ENCODE peak calls at places on chromosomes 5 and 9, in five cellular contexts. D is fibroblast of pulmonary artery, Q is lung, Z is lower lobe of right lung, S is ovary. L is an unnamed sample.

GRCh38 chr5:126780165-126780827 is 3.4 kb downstream of the LMNB1 start:
- DNase-seq in Q (no peak), S (peak; percentile 16), D (peak; percentile 84), Z (no peak), L (peak; percentile 44)

GRCh38 chr5:158599132-158599531 is 500.6 kb downstream of the EBF1 start:
- DNase-seq in D (peak; percentile 19), Q (no peak), S (no peak), Z (no peak), L (no peak)

GRCh38 chr5:673140-673836 is 19.9 kb downstream of the TPPP start:
- DNase-seq in S (no peak), Z (peak; percentile 42), D (no peak), Q (no peak), L (peak; percentile 5)

GRCh38 chr5:53972314-53972713 is 338.1 kb downstream of the ARL15 start:
- DNase-seq in S (no peak), Q (no peak), Z (no peak), D (no peak), L (no peak)

GRCh38 chr9:122111413-122112085 is 18.4 kb upstream of the TTLL11 start:
- DNase-seq in Q (no peak), S (no peak), Z (no peak), D (no peak), L (no peak)

GRCh38 chr5:64214152-64214551 is 48.5 kb downstream of the RNF180 start:
- DNase-seq in D (no peak), S (no peak), Z (no peak), Q (no peak), L (no peak)

GRCh38 chr9:86660146-86660545 is 287.2 kb downstream of the GAS1 start:
- DNase-seq in S (no peak), D (peak; percentile 56), Z (no peak), Q (no peak), L (no peak)

GRCh38 chr5:169302491-169303118 is 1.7 kb upstream of the SLIT3 start:
- DNase-seq in Q (peak; percentile 72), D (peak; percentile 90), Z (peak; percentile 65), S (peak; percentile 63), L (peak; percentile 72)

GRCh38 chr5:65462139-65462705 is 19.5 kb downstream of the ADAMTS6 start:
- DNase-seq in S (no peak), D (no peak), Z (no peak), Q (no peak), L (no peak)

GRCh38 chr9:4306066-4306787 is 6.4 kb upstream of the GLIS3 start:
- DNase-seq in Z (no peak), S (no peak), Q (no peak), D (peak; percentile 64), L (peak; percentile 33)

GRCh38 chr5:123937230-123937629 is 425.3 kb downstream of the CSNK1G3 start:
- DNase-seq in Z (no peak), S (no peak), D (peak; percentile 81), Q (no peak), L (peak; percentile 24)

GRCh38 chr5:10726913-10727517 is 34.0 kb downstream of the DAP start:
- DNase-seq in D (no peak), S (no peak), Q (no peak), Z (no peak), L (no peak)

GRCh38 chr5:53035868-53036381 is 46.8 kb downstream of the ITGA2 start:
- DNase-seq in Z (no peak), S (no peak), D (peak; percentile 35), Q (no peak), L (no peak)

GRCh38 chr9:97703437-97704326 is 6.5 kb upstream of the XPA start:
- DNase-seq in D (peak; percentile 83), Q (no peak), Z (no peak), S (no peak), L (peak; percentile 57)

GRCh38 chr9:80555782-80556325 is 984.1 kb downstream of the TLE4 start:
- DNase-seq in Q (no peak), D (peak; percentile 19), S (no peak), Z (no peak), L (no peak)

GRCh38 chr5:140372971-140373487 is 13.0 kb downstream of the SLC4A9 start:
- DNase-seq in Q (peak; percentile 81), D (peak; percentile 89), S (peak; percentile 65), Z (peak; percentile 73), L (peak; percentile 74)

DNA sequence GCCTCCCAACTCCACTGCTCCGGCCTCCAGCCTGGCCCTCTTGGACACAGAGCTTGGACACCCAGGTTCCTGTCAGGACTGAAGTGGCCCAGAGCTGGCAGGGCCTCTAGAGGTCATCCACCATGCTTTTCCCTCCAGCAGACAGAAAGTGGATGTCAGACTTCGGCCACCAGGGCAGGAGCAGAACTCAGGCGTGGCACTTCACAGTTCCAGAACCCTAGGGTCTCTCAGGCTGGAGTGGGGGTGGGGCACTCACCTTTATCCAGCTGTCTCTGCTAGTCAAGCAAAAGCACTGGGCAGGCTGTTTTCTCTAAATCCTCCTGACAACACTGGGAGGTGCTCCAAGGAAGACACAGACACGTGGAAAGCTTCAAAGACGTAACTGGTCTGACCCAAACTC is 35.6 kb upstream of the N4BP3 start:
- DNase-seq in Q (no peak), D (no peak), Z (no peak), S (no peak), L (no peak)
- TF ChIP-seq CTCF in Q (no peak), D (no peak), Z (no peak), S (no peak), L (no peak)

GRCh38 chr5:79901631-79902030 is 89.4 kb downstream of the MTX3 start:
- DNase-seq in D (no peak), Q (no peak), Z (no peak), S (no peak), L (no peak)
- H3K4me3 ChIP-seq in D (no peak overlapping the region), Q (no peak overlapping the region), Z (no peak overlapping the region), S (no peak overlapping the region), L (no peak overlapping the region)

GRCh38 chr9:127360829-127361228 is 36.1 kb upstream of the SLC2A8 start:
- DNase-seq in S (no peak), Z (no peak), D (peak; percentile 47), Q (no peak), L (no peak)

GRCh38 chr9:127361561-127361960 is 35.4 kb upstream of the SLC2A8 start:
- DNase-seq in Z (no peak), S (no peak), Q (no peak), D (no peak), L (no peak)

GRCh38 chr9:127358023-127358535 is 38.9 kb upstream of the SLC2A8 start:
- DNase-seq in S (no peak), D (no peak), Q (no peak), Z (no peak), L (no peak)

GRCh38 chr9:127358770-127359169 is 38.2 kb upstream of the SLC2A8 start:
- DNase-seq in S (no peak), Q (no peak), D (no peak), Z (no peak), L (no peak)

GRCh38 chr9:127360205-127360604 is 36.8 kb upstream of the SLC2A8 start:
- DNase-seq in Q (no peak), D (no peak), S (no peak), Z (no peak), L (no peak)
- TF ChIP-seq CTCF in Q (no peak), D (no peak), S (no peak), Z (peak; percentile 17), L (no peak)

GRCh38 chr9:136051568-136052432 is 43.3 kb downstream of the NACC2 start:
- DNase-seq in Z (peak; percentile 76), S (no peak), D (peak; percentile 91), Q (peak; percentile 75), L (peak; percentile 73)
- H3K4me3 ChIP-seq in Z (peak overlapping the region; percentile 57), S (peak overlapping the region; percentile 53), D (peak overlapping the region; percentile 52), Q (peak overlapping the region; percentile 16), L (peak overlapping the region; percentile 2)

GRCh38 chr5:38607396-38607795 is 51.0 kb upstream of the LIFR start:
- DNase-seq in S (peak; percentile 31), Z (no peak), D (peak; percentile 97), Q (no peak), L (peak; percentile 26)
- TF ChIP-seq CTCF in S (no peak), Z (no peak), D (no peak), Q (no peak), L (no peak)

GRCh38 chr5:147786115-147786514 is 3.6 kb upstream of the JAKMIP2 start:
- DNase-seq in Z (no peak), Q (no peak), S (no peak), D (no peak), L (no peak)

GRCh38 chr5:147784596-147784995 is 2.1 kb upstream of the JAKMIP2 start:
- DNase-seq in Q (no peak), S (no peak), Z (no peak), D (no peak), L (no peak)

GRCh38 chr5:147782053-147783028 is at the start of gene JAKMIP2:
- DNase-seq in D (peak; percentile 8), S (peak; percentile 15), Z (peak; percentile 74), Q (peak; percentile 57), L (peak; percentile 33)

GRCh38 chr5:147780924-147781530 is 1.5 kb downstream of the JAKMIP2 start:
- DNase-seq in Q (no peak), D (no peak), Z (no peak), S (no peak), L (no peak)
- H3K4me3 ChIP-seq in Q (no peak overlapping the region), D (no peak overlapping the region), Z (no peak overlapping the region), S (no peak overlapping the region), L (no peak overlapping the region)

DNA sequence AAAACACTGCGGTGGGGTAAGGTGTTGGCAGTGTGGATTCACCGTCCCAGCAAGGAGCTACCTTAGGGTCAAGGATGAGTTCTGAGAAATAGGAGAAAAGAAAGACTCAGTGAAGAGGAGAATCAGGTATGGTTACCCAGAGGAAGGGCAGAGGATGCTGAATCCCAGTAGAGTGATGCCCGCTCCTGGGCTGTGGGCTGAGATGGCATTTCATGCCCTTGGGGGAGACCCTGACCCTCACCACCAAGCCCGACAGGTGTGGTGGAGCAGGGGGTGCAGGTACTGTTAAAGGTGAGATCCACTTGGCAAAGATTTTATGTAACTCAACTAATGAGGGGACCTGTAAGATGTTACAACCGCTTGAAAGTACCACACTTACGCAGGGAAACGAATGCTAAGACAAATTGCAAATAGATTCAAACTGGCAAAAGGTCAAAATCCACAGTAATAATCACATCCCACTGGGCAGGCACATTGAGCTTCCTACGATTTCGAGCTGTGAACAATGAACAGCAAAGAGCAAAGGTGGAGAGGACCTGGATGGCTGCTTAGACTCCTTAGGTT is 2.1 kb downstream of the RNU6ATAC start:
- DNase-seq in Q (no peak), D (no peak), S (no peak), Z (no peak), L (no peak)
- TF ChIP-seq CTCF in Q (no peak), D (no peak), S (no peak), Z (no peak), L (no peak)

DNA sequence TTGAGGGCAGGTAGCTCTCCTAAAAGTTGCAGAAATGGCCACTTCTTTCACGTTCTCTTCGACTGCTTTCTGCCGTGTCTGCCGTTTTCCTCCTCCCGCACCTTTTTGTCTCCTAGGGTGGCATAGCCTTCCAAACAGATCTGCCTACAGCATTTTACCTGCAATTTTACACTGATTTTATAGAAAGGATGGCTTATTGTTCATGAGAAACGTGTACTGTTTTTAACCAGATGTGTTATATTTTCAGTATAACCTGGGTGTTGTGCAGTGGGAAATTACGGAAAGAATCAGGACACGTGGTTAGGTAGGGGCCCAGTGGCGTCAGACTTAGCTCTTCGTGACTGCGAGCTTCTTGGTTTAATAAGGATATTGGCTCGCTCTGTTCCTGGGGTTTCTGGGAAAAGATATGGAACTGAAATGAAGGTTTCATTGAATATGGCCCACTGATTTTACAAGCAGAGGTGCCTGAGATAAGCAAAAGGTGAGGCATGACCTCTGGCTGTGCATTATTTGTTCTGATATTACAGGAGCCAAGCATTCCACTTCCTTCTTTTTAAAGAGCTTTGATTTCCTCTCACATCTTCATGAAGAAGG is 43.7 kb upstream of the PRSS3 start:
- DNase-seq in Z (no peak), S (no peak), D (no peak), Q (no peak), L (no peak)
- H3K4me3 ChIP-seq in Z (no peak overlapping the region), S (no peak overlapping the region), D (peak overlapping the region; percentile 62), Q (no peak overlapping the region), L (no peak overlapping the region)

L was measured in body of pancreas.